ENCODE peak calls at places on chromosomes 2 and 18, in six cellular contexts. R is heart left ventricle, V is sigmoid colon, N is IMR-90, Q is body of pancreas, X is uterus. A is an unnamed sample.

GRCh38 chr2:159755788-159756187 is 42.2 kb downstream of the CD302 start:
- DNase-seq in R (no peak), V (no peak), N (peak), Q (no peak), X (no peak), A (no peak)

GRCh38 chr2:143429932-143430331 is 300.7 kb downstream of the ARHGAP15 start:
- DNase-seq in R (no peak), V (no peak), N (no peak), Q (no peak), X (no peak), A (no peak)

GRCh38 chr2:114286438-114286837 is 156.0 kb upstream of the DPP10 start:
- DNase-seq in R (no peak), V (no peak), N (no peak), Q (no peak), X (no peak), A (no peak)

GRCh38 chr2:925711-926110 is 24.9 kb upstream of the SNTG2 start:
- DNase-seq in R (no peak), V (no peak), N (no peak), Q (no peak), X (no peak), A (peak)

GRCh38 chr2:166464187-166464586 is 29.9 kb downstream of the SCN7A start:
- DNase-seq in R (no peak), V (no peak), N (peak), Q (no peak), X (no peak), A (no peak)

GRCh38 chr2:16666453-16666801 is 793 bp upstream of the CYRIA start:
- DNase-seq in R (peak), V (no peak), N (peak), Q (no peak), X (no peak), A (peak)

GRCh38 chr2:20481798-20482405 is 35.0 kb downstream of the RHOB start:
- DNase-seq in R (no peak), V (peak), N (no peak), Q (no peak), X (peak), A (peak)

GRCh38 chr2:223601932-223602676 is at the start of gene SCG2:
- DNase-seq in R (peak), V (peak), N (peak), Q (peak), X (peak), A (no peak)

GRCh38 chr2:207082619-207083018 is 83.1 kb downstream of the KLF7 start:
- DNase-seq in R (no peak), V (no peak), N (no peak), Q (no peak), X (no peak), A (no peak)

GRCh38 chr2:172480301-172481218 is 53.2 kb downstream of the ITGA6 start:
- DNase-seq in R (peak), V (no peak), N (peak), Q (no peak), X (no peak), A (no peak)

GRCh38 chr18:57768557-57769326 is 34.4 kb downstream of the ATP8B1 start:
- DNase-seq in R (no peak), V (no peak), N (peak), Q (peak), X (no peak), A (no peak)

GRCh38 chr18:63823516-63824219 is 48.5 kb downstream of the SERPINB7 start:
- DNase-seq in R (no peak), V (no peak), N (peak), Q (peak), X (no peak), A (no peak)

GRCh38 chr2:132991464-132992045 is 321.6 kb upstream of the LYPD1 start:
- DNase-seq in R (no peak), V (no peak), N (no peak), Q (peak), X (no peak), A (no peak)

GRCh38 chr2:242022550-242023290 is 153.2 kb downstream of the RTP5 start:
- DNase-seq in R (no peak), V (peak), N (no peak), Q (no peak), X (peak), A (no peak)

GRCh38 chr18:23283933-23284430 is 148.7 kb downstream of the CABLES1 start:
- DNase-seq in R (no peak), V (no peak), N (peak), Q (no peak), X (no peak), A (no peak)

GRCh38 chr2:199818754-199819153 is 32.2 kb downstream of the FTCDNL1 start:
- DNase-seq in R (no peak), V (no peak), N (no peak), Q (no peak), X (no peak), A (no peak)

GRCh38 chr2:26243643-26244478 is 571 bp downstream of the HADHA start:
- DNase-seq in R (no peak), V (no peak), N (peak), Q (peak), X (no peak), A (no peak)

GRCh38 chr2:6945087-6945813 is 28.0 kb downstream of the RNF144A start:
- DNase-seq in R (no peak), V (no peak), N (no peak), Q (no peak), X (no peak), A (peak)

GRCh38 chr2:2639251-2640139 is 308.4 kb upstream of the MYT1L start:
- DNase-seq in R (no peak), V (peak), N (no peak), Q (no peak), X (no peak), A (peak)

GRCh38 chr18:34862561-34862960 is 152.5 kb downstream of the DTNA start:
- DNase-seq in R (no peak), V (no peak), N (no peak), Q (no peak), X (no peak), A (no peak)

GRCh38 chr2:190791347-190791982 is 89.2 kb upstream of the GLS start:
- DNase-seq in R (peak), V (no peak), N (peak), Q (no peak), X (peak), A (no peak)

GRCh38 chr18:32425466-32425865 is 45.2 kb downstream of the GAREM1 start:
- DNase-seq in R (no peak), V (no peak), N (peak), Q (no peak), X (no peak), A (no peak)

GRCh38 chr2:35293261-35293660 is 1062.3 kb upstream of the CRIM1 start:
- DNase-seq in R (no peak), V (no peak), N (no peak), Q (no peak), X (no peak), A (no peak)

GRCh38 chr18:26228562-26229260 is 2.5 kb downstream of the TAF4B start:
- DNase-seq in R (no peak), V (no peak), N (no peak), Q (no peak), X (no peak), A (no peak)

GRCh38 chr2:37866535-37866934 is 58.6 kb upstream of the RMDN2 start:
- DNase-seq in R (no peak), V (no peak), N (no peak), Q (no peak), X (no peak), A (no peak)

GRCh38 chr2:158967114-158967730 is 1.2 kb upstream of the TANC1 start:
- DNase-seq in R (peak), V (no peak), N (no peak), Q (peak), X (peak), A (no peak)

GRCh38 chr2:131488306-131489205 is 3.6 kb downstream of the MZT2A start:
- DNase-seq in R (peak), V (no peak), N (no peak), Q (no peak), X (no peak), A (no peak)

GRCh38 chr2:127588241-127588640 is 52.8 kb downstream of the MYO7B start:
- DNase-seq in R (no peak), V (no peak), N (no peak), Q (no peak), X (no peak), A (no peak)

GRCh38 chr2:1685957-1686783 is 58.1 kb downstream of the PXDN start:
- DNase-seq in R (no peak), V (no peak), N (peak), Q (no peak), X (no peak), A (no peak)

GRCh38 chr2:66370824-66371223 is 64.1 kb upstream of the MEIS1 start:
- DNase-seq in R (no peak), V (no peak), N (no peak), Q (no peak), X (no peak), A (no peak)

GRCh38 chr2:239287461-239287860 is 113.4 kb downstream of the HDAC4 start:
- DNase-seq in R (no peak), V (peak), N (peak), Q (peak), X (no peak), A (no peak)

GRCh38 chr18:67425724-67426123 is 90.8 kb downstream of the DSEL start:
- DNase-seq in R (no peak), V (no peak), N (peak), Q (no peak), X (no peak), A (no peak)

GRCh38 chr2:15112216-15112615 is 448.9 kb downstream of the NBAS start:
- DNase-seq in R (no peak), V (no peak), N (peak), Q (no peak), X (no peak), A (no peak)

GRCh38 chr2:216260629-216261028 is 111.7 kb downstream of the MARCHF4 start:
- DNase-seq in R (no peak), V (no peak), N (peak), Q (no peak), X (no peak), A (no peak)
- H3K4me3 ChIP-seq in R (no peak), V (no peak), N (no peak), Q (no peak), X (no peak), A (no peak)

GRCh38 chr2:230657462-230657861 is 55.2 kb upstream of the CAB39 start:
- DNase-seq in R (no peak), V (no peak), N (no peak), Q (no peak), X (no peak), A (no peak)
- TF ChIP-seq POLR2A in R (no peak), V (no peak), N (no peak), Q (no peak), X (no peak), A (no peak)

GRCh38 chr2:28356095-28356911 is 36.4 kb upstream of the FOSL2 start:
- DNase-seq in R (peak), V (peak), N (peak), Q (peak), X (peak), A (no peak)
- H3K27ac ChIP-seq in R (peak), V (peak), N (peak), Q (peak), X (peak), A (peak)

GRCh38 chr2:176161817-176162626 is 4.9 kb downstream of the HOXD3 start:
- DNase-seq in R (no peak), V (no peak), N (peak), Q (no peak), X (peak), A (no peak)
- H3K4me3 ChIP-seq in R (no peak), V (no peak), N (no peak), Q (no peak), X (peak), A (no peak)

GRCh38 chr2:118826093-118826492 is 21.4 kb downstream of the EN1 start:
- DNase-seq in R (no peak), V (no peak), N (no peak), Q (no peak), X (no peak), A (no peak)
- TF ChIP-seq POLR2A in R (no peak), V (no peak), N (no peak), Q (no peak), X (no peak), A (no peak)

DNA sequence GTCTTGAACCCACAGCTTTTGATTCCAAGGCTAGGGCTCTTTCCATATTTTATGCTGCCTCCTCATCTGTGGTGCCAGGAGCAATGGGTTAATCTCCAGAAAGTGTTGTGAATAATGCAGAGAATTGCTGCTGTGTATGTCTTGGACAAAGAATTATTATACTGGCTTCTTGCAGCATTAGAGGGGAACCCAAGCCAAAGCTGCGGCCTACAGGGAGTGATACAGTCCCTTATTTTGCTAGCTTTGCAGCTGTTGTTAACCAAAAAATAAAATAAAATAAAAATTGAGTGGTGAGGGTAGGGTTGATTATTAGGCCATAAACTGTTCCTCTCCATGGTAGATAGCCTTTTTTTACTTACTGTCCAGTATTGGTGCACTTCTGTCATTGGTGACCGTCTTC is 16.7 kb downstream of the WIPF1 start:
- DNase-seq in R (no peak), V (no peak), N (no peak), Q (no peak), X (no peak), A (no peak)
- H3K27ac ChIP-seq in R (peak), V (no peak), N (no peak), Q (no peak), X (peak), A (no peak)

DNA sequence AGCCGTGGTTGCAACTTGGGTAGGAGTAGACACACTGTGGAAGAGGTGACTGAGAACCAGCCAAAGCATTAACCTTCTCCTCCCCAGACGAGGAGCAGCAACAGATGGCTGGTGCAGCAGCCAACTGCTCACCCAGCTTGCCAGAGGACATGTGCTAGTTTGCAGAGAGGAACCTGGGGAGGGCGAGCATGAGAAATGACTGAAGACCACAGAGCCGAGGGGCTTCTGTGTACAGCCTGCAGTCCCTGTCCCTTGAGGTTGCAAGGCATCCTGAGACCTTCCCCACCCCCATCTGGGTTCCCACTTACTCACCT is 82.2 kb downstream of the NRP2 start:
- DNase-seq in R (no peak), V (peak), N (no peak), Q (no peak), X (no peak), A (no peak)
- H3K4me3 ChIP-seq in R (no peak), V (no peak), N (no peak), Q (no peak), X (no peak), A (no peak)

DNA sequence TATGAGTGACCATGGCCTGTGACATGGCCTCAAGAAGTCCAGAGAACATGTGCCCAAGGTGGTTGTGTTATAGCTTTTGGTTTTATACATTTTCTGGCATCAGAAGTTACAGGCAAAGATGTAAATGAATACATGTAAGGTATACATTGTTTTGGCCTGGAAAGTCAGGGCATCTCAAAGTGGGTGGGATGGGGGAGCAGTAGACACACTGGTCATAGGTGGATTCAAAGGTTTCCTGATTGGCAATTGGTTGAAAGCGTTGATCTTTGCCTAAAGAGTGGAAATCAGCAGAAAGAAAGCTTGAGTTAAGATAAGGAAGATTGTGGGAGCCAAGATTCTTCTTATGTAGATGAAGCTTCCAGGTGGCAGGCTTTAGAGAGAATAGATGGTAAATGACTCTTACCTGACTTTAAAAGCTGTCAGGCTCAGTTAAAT is 62.1 kb upstream of the DYNAP start:
- DNase-seq in R (no peak), V (no peak), N (no peak), Q (no peak), X (no peak), A (no peak)
- TF ChIP-seq POLR2A in R (no peak), V (no peak), N (no peak), Q (no peak), X (no peak), A (no peak)

DNA sequence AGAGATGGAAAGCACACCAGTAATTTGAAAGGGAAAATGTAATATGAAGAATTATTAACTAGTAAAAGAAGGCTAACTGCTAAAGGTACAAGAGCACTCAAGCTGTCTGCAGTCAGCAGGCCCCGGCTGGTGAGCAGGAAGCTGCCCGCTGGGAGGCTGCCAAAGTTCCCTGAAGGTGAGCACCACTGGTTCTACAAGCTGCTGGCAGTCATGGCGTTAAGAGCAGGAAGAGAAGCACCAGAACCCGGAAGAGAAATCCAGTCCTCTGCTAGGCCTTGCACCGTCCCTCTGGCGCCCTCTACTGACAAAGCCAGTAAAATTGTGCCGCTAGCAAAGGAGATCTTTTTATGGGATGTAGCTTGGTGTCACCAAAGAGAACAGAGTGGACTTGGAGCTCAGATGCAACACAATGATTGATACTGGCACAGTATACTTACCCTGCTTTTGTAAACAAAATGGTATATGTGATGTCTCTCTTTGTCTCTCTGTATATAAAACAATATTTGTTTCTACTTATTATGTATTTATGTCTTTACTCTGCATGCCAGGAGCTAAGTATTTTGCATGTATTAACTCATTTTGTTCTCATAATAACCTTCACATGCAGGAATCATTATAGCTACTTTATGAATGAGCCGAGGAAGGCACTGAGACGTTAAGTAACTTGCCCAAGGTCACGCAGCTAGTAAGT is 28.1 kb upstream of the CASP8 start:
- DNase-seq in R (peak), V (peak), N (peak), Q (peak), X (peak), A (peak)
- H3K27ac ChIP-seq in R (peak), V (peak), N (peak), Q (peak), X (no peak), A (peak)

GRCh38 chr2:150475479-150476212 is 11.8 kb downstream of the RND3 start:
- DNase-seq in R (no peak), V (no peak), N (peak), Q (no peak), X (no peak), A (no peak)
- H3K4me3 ChIP-seq in R (no peak), V (no peak), N (peak), Q (no peak), X (no peak), A (no peak)